ENCODE peak calls at places on chromosomes 1 and 21, in six cellular contexts. Y is T-helper 9 cell, G is omental fat pad, H is nephron progenitor cell, J is sciatic nerve, U is hepatocyte. E is an unnamed sample.

GRCh38 chr21:14084701-14085100 is 126.1 kb downstream of the LIPI start:
- DNase-seq in Y (no peak), G (no peak), H (no peak), J (no peak), U (no peak), E (no peak)

GRCh38 chr1:67646145-67647035 is 38.6 kb upstream of the GADD45A start:
- DNase-seq in Y (no peak), G (no peak), H (no peak), J (no peak), U (peak; percentile 56), E (no peak)

GRCh38 chr1:153798468-153798780 is 23.2 kb downstream of the SLC27A3 start:
- DNase-seq in Y (no peak), G (no peak), H (no peak), J (no peak), U (no peak), E (no peak)

GRCh38 chr1:34101151-34101550 is 63.9 kb downstream of the CSMD2 start:
- DNase-seq in Y (no peak), G (no peak), H (no peak), J (no peak), U (no peak), E (no peak)

GRCh38 chr1:50430010-50430405 is 6.8 kb upstream of the DMRTA2 start:
- DNase-seq in Y (no peak), G (no peak), H (no peak), J (no peak), U (no peak), E (no peak)

GRCh38 chr1:29828526-29829447 is 592.5 kb downstream of the PTPRU start:
- DNase-seq in Y (no peak), G (no peak), H (no peak), J (peak; percentile 27), U (no peak), E (no peak)

GRCh38 chr1:11281518-11282331 is 8.7 kb downstream of the UBIAD1 start:
- DNase-seq in Y (no peak), G (no peak), H (no peak), J (no peak), U (no peak), E (no peak)

GRCh38 chr1:226945106-226945857 is 5.2 kb downstream of the COQ8A start:
- DNase-seq in Y (no peak), G (no peak), H (no peak), J (no peak), U (peak; percentile 82), E (no peak)

GRCh38 chr1:169995993-169996392 is 78.5 kb downstream of the KIFAP3 start:
- DNase-seq in Y (no peak), G (no peak), H (no peak), J (no peak), U (no peak), E (no peak)

GRCh38 chr1:23960291-23960718 is 677 bp downstream of the PNRC2 start:
- DNase-seq in Y (no peak), G (no peak), H (no peak), J (no peak), U (peak; percentile 27), E (no peak)

GRCh38 chr1:221907531-221907930 is 165.6 kb upstream of the DUSP10 start:
- DNase-seq in Y (no peak), G (no peak), H (no peak), J (no peak), U (no peak), E (no peak)

GRCh38 chr1:114152211-114153050 is 1.2 kb downstream of the SYT6 start:
- DNase-seq in Y (no peak), G (no peak), H (peak; percentile 73), J (peak; percentile 71), U (peak; percentile 79), E (no peak)

GRCh38 chr21:33025106-33025470 is 647 bp upstream of the OLIG2 start:
- DNase-seq in Y (no peak), G (no peak), H (peak; percentile 51), J (peak; percentile 51), U (no peak), E (no peak)

GRCh38 chr1:30106125-30106524 is 617.3 kb downstream of the MATN1 start:
- DNase-seq in Y (no peak), G (no peak), H (peak; percentile 70), J (no peak), U (peak; percentile 72), E (no peak)

GRCh38 chr21:32083175-32083574 is 195.7 kb downstream of the MIS18A start:
- DNase-seq in Y (no peak), G (no peak), H (no peak), J (no peak), U (no peak), E (no peak)

GRCh38 chr1:115830963-115831362 is 10.0 kb downstream of the NHLH2 start:
- DNase-seq in Y (no peak), G (no peak), H (no peak), J (no peak), U (no peak), E (no peak)

E was measured in suprapubic skin.